ENCODE peak calls at places on chromosome 7, in five cellular contexts. I is pancreas, Y is colonic mucosa, G is tibial nerve, E is A673. F is an unnamed sample. For H3K4me1 and H3K27me3, the result is how much of the 10 kb centered on the place peaks cover.

GRCh38 chr7:142608630-142609029 is 140.6 kb upstream of the PRSS1 start:
- DNase-seq in G (no peak), I (no peak), E (no peak), Y (no peak), F (no peak)

GRCh38 chr7:75995052-75995471 is 667 bp upstream of the TMEM120A start:
- DNase-seq in E (no peak), Y (no peak), G (no peak), I (no peak), F (no peak)

GRCh38 chr7:142152076-142152475 is 40.6 kb downstream of the MGAM2 start:
- DNase-seq in I (no peak), E (no peak), G (no peak), Y (no peak), F (no peak)

GRCh38 chr7:114988755-114989154 is 66.9 kb downstream of the MDFIC start:
- DNase-seq in G (peak), E (no peak), I (peak), Y (no peak), F (no peak)

GRCh38 chr7:16084370-16084769 is 337.0 kb downstream of the CRPPA start:
- DNase-seq in I (no peak), Y (no peak), E (peak), G (no peak), F (no peak)

GRCh38 chr7:30845426-30846135 is 66.1 kb upstream of the AQP1 start:
- DNase-seq in G (peak), E (no peak), Y (no peak), I (no peak), F (peak)

GRCh38 chr7:23026164-23026563 is 12.2 kb upstream of the HYCC1 start:
- DNase-seq in G (no peak), Y (no peak), I (no peak), E (no peak), F (no peak)

GRCh38 chr7:130896898-130897514 is 163.0 kb upstream of the KLF14 start:
- DNase-seq in Y (peak), I (peak), G (no peak), E (peak), F (peak)

GRCh38 chr7:86942995-86943394 is 116.5 kb downstream of the ELAPOR2 start:
- DNase-seq in E (no peak), I (no peak), G (no peak), Y (no peak), F (no peak)

GRCh38 chr7:83695126-83695960 is 46.4 kb upstream of the SEMA3E start:
- DNase-seq in G (no peak), I (no peak), E (no peak), Y (no peak), F (no peak)

GRCh38 chr7:76122516-76123239 is 74.8 kb downstream of the MDH2 start:
- DNase-seq in G (no peak), Y (no peak), E (no peak), I (no peak), F (no peak)

GRCh38 chr7:107080533-107080932 is 36.0 kb downstream of the PRKAR2B start:
- DNase-seq in I (no peak), E (no peak), G (no peak), Y (no peak), F (no peak)

GRCh38 chr7:92749832-92750231 is 86.5 kb downstream of the CDK6 start:
- DNase-seq in Y (no peak), E (no peak), G (no peak), I (no peak), F (no peak)

GRCh38 chr7:92750961-92751360 is 85.4 kb downstream of the CDK6 start:
- DNase-seq in G (no peak), Y (no peak), E (no peak), I (no peak), F (no peak)

GRCh38 chr7:92750440-92750839 is 85.9 kb downstream of the CDK6 start:
- DNase-seq in E (no peak), G (no peak), I (no peak), Y (no peak), F (no peak)

GRCh38 chr7:92753614-92754013 is 82.8 kb downstream of the CDK6 start:
- DNase-seq in I (no peak), E (no peak), Y (no peak), G (no peak), F (no peak)

DNA sequence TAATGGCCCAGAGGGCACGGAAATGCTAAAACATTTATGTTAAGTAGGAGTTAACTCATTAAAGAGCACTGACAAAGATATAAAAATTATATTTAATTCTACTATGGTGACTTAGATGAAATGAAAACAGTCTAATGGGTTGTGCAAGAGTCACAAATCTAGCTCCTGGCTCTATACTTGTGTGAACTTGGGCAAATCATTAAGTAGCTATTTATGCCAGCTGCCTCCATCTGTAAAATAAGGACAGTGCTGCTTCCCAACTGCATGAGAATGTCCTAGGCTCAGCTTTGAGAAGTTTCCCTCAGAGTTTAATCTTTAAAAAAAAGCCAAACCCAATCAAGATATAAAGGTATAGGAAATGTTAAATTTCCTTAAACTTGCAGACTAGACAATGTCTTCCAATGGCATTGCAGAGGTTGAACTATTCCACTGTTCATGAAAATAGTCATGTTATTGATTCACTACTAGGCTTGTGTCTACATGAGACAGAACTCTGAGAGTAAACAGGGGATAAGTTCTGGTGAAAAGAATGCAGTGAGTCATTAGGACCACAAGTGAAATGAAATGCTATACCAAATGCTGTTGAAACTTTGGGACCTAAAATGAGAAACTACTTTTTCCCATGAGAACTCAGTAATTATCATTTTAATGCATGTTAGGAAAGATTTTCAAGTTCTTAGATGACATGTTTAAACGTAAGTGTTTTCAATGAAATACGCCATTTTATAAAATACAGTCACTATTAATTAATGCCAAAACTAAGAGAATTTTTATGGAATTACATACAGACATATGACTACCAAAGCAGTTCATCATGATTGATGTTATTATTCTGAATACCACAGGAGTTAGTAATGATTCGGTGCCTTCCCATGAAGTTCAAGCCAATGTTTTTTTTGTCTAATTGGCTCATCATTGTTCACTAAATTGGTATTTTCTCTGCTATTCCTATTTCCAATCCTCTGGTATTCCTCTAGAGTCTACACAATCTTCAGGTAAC is 84.2 kb downstream of the CDK6 start:
- DNase-seq in E (no peak), Y (no peak), G (no peak), I (no peak), F (peak)
- H3K4me1 ChIP-seq in E (under half), Y (under half), G (under half), I (under half), F (under half)

DNA sequence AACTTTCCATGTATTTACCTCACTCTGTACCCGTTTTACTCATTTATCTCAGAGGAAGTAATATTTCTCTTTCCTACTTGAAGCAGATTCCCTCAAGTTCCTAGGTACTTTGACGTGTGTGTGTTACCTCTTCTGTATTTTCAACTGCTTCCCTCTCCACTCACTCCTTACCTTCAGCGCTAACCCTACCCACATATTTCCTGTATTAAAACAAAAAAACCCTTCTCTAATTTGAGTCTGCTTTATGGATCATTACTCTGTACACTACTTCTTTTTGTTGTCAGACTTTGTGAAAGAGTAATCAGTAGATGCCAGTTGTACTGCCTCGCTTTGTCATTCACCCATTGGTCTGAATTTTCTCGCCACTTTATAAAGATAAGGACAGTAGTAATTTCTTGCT is 74.0 kb downstream of the CDK13 start:
- DNase-seq in I (no peak), G (no peak), E (no peak), Y (no peak), F (no peak)
- TF ChIP-seq CTCF in I (no peak), G (no peak), E (no peak), Y (no peak), F (no peak)

GRCh38 chr7:2299131-2299829 is 15.0 kb downstream of the SNX8 start:
- DNase-seq in E (no peak), Y (no peak), G (peak), I (no peak), F (no peak)

GRCh38 chr7:2301510-2301860 is 12.8 kb downstream of the SNX8 start:
- DNase-seq in G (no peak), Y (no peak), E (no peak), I (no peak), F (no peak)

GRCh38 chr7:2299853-2300512 is 14.3 kb downstream of the SNX8 start:
- DNase-seq in I (no peak), Y (no peak), G (no peak), E (no peak), F (no peak)

GRCh38 chr7:2295936-2296620 is 18.2 kb downstream of the SNX8 start:
- DNase-seq in Y (no peak), G (no peak), E (no peak), I (no peak), F (no peak)

DNA sequence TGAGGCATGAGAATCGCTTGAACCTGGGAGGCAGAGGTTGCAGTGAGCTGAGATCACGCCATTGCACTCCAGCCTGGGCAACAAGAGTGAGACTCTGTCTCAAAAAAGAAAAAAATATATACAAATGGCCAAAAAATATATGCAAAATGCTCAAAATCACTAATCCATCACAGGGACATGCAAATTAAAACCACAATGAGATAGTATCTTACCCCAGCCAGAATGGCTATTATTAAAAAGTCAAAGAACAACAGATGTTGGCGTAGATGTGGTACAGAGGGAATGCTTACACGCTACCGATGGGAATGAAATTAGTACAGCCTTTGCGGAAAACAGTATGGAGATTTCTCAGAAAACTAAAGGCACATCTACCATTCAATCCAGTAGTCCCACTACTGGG is 17.4 kb downstream of the SNX8 start:
- DNase-seq in Y (no peak), G (no peak), E (no peak), I (no peak), F (no peak)
- H3K27me3 ChIP-seq in Y (under half), G (under half), E (under half), I (under half), F (under half)

DNA sequence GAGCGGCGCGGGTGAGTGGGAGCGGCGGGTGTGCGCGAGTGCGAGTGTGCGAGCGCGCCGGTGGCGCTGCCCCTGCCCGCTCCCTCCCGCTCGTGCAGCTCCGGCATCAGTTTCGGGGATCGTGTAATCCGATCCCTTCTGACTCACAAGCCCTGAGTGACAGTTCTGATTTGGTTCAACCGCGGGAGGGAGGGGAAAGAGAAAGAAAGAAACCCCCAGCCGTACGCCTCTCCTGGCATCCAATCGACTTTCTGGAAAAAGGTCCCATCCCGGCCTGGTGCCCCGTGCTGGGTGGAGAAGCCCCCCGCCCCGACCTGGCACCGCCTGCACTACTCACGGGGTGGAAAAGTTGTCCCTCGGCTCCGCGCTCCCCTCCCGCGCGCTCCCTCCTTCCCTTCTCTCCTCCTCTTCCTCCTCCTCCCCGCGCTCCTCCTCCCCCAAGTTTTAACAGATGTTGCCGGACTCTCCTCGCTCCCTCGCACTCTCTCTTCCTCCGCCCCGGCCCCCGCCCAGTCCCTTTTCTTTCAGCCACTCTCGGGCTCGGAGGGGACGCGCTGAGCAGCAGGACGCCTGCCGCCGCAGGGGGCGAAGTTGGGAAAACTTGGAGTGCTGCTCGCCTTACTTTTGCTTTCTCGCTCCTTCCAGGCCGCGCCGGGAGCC is at the start of gene GLI3:
- DNase-seq in I (peak), E (peak), G (peak), Y (peak), F (peak)
- H3K4me1 ChIP-seq in I (under half), E (half or more), G (under half), Y (under half), F (under half)

F was measured in Caco-2.